ENCODE peak calls at places on chromosomes 3 and 15, in four cellular contexts. N, W, K and P are unnamed samples.

GRCh38 chr3:44114142-44114541 is 127.5 kb upstream of the TOPAZ1 start:
- DNase-seq in N (peak; percentile 13), W (peak; percentile 76), K (peak; percentile 89), P (no peak)

GRCh38 chr3:102360211-102360610 is 74.6 kb upstream of the ZPLD1 start:
- DNase-seq in N (no peak), W (no peak), K (no peak), P (no peak)

GRCh38 chr15:67824900-67825879 is at the start of gene SKOR1:
- DNase-seq in N (no peak), W (no peak), K (peak; percentile 79), P (peak; percentile 46)

GRCh38 chr3:134291300-134292254 is 40.9 kb upstream of the RYK start:
- DNase-seq in N (no peak), W (no peak), K (peak; percentile 26), P (no peak)

GRCh38 chr15:70327328-70328136 is 229.8 kb upstream of the TLE3 start:
- DNase-seq in N (no peak), W (no peak), K (peak; percentile 39), P (no peak)

GRCh38 chr3:10248984-10249748 is 907 bp downstream of the TATDN2 start:
- DNase-seq in N (no peak), W (peak; percentile 66), K (peak; percentile 68), P (peak; percentile 14)

GRCh38 chr3:72977463-72977862 is 19.1 kb upstream of the PPP4R2 start:
- DNase-seq in N (no peak), W (no peak), K (no peak), P (no peak)

GRCh38 chr3:55066406-55067128 is 138.7 kb upstream of the LRTM1 start:
- DNase-seq in N (no peak), W (no peak), K (no peak), P (no peak)

GRCh38 chr3:112013058-112013783 is 14.5 kb downstream of the TAGLN3 start:
- DNase-seq in N (peak; percentile 49), W (peak; percentile 36), K (peak; percentile 67), P (peak; percentile 56)

GRCh38 chr3:63492464-63492863 is 160.0 kb upstream of the SNTN start:
- DNase-seq in N (no peak), W (no peak), K (no peak), P (no peak)

GRCh38 chr3:197458179-197458707 is 97.5 kb downstream of the BDH1 start:
- DNase-seq in N (peak; percentile 80), W (no peak), K (no peak), P (peak; percentile 65)

GRCh38 chr3:139301183-139301582 is 42.6 kb upstream of the MRPS22 start:
- DNase-seq in N (peak; percentile 29), W (no peak), K (no peak), P (no peak)

GRCh38 chr3:55159016-55159415 is 231.2 kb upstream of the LRTM1 start:
- DNase-seq in N (no peak), W (no peak), K (no peak), P (no peak)

DNA sequence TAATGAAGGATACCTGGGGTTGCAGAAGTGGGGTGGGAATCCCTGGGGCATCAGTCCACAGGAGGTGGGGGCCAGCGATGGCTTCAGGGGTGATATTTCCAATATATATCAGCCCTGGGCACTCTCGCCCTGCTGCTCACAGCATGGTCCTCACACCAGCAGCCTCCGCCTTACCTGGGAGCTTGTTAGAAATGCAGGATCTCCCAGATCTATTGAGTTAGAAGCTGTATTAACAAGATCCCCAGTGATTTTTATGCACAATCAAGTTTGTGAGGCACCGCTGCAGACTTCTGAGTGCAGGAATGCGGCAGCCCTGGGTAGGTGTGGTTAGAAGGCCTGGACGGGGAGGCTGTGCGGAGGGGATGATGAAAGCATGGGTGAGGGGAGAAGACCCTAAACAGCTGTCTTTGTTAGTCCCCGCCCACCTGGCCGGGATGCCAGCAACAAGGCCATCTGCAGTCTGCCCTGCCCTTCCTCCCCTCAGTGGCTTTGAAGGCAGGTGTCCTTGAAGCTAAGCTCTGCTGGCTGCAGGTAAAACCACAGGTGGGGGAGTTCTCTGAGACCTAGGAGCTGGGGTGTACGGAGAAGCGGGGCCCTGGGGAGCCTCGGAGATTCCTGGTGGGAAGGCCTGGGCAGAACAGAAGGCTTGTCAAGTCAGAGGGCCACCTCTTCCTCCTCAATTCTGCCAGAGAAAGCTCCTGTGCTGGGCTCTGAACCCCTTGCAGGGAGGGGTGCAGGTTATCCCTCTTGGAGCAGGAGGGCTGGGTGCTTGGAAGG is 11.4 kb downstream of the FAM107A start:
- DNase-seq in N (no peak), W (no peak), K (peak; percentile 72), P (no peak)
- TF ChIP-seq JUN in N (no peak), W (no peak), K (no peak), P (no peak)

DNA sequence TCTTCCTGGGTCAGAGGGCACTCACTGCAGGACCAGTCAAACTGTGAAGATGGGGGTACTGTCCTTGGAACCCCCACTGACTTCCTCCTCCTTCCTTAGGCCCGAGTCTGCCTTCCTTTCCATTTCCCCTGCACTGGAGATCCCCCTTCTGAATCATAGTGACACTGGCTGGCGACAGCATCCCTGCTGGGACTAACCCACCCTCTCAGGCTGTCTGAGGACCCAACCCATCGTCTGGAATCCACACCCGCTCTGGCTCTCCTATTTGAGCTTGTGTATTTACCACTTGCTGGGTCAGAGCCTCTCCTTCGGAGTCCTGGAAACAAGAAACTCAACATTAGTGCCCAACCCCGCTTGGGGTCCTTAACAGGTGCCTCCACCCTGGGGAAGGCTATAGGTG is 21.2 kb downstream of the TMEM40 start:
- DNase-seq in N (no peak), W (no peak), K (no peak), P (no peak)
- H3K4me3 ChIP-seq in N (no peak overlapping the region), W (no peak overlapping the region), K (no peak overlapping the region), P (no peak overlapping the region)

DNA sequence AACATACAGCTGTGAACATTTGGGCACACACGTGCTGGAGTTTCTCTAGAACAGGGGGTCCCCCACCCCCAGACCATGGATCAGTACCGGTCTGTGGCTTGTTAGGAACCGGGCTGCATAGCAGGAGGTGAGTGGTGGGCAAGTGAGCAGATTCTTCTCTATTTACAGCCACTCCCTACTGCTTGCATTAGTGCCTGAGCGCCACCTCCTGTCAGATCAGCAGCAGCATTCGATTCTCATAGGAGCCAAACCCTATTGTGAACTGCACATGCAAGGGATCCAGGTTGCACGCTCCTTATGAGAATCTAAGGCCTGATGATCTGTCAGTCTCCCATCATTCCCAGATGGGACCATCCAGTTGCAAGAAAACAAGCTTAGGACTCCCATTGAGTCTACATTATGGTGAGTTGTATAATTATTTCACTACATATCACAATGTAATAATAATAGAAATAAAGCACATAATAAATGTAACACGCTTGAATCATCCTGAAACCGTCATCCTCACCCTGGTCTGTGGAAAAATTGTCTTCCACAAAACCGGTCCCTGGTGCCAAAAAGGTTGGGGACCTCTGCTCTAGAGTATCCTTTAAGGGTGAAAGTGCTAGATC is 25.8 kb downstream of the CHRM5 start:
- DNase-seq in N (peak; percentile 45), W (no peak), K (peak; percentile 60), P (no peak)
- TF ChIP-seq JUN in N (no peak), W (no peak), K (no peak), P (no peak)

DNA sequence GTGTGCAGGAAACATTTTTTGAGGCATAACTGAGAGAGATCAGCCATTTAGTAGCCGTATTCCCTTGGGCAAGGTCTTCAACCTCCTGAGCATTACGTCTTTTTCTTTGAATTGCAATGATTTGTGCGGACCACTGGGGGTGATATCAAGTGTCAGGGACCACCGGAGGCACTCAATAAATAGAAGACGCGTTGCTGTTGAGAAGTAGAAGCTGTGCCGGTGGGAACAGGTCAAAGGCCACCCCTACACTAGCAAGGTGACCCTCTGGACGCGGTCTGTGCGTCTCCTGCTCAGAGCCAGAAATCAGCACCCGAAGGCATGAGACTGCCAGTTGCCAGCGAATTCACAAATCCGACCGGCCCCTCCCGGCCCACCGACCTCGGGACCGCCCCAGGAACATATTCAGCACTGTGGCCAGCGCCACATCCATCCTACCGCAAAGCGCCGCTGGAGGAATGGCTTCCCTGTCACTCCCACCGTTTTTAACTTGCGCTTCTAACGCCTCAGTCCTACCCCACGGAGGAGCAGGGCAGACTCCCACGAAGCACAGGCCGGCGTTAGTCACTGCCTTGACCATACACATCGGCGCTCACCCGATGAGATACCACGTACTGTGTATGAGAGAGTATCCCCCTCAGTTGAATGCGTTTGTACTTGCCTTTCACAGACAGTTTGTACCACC is 1.4 kb upstream of the GHSR start:
- DNase-seq in N (no peak), W (peak; percentile 28), K (peak; percentile 84), P (no peak)
- H3K4me3 ChIP-seq in N (no peak overlapping the region), W (no peak overlapping the region), K (peak overlapping the region; percentile 4), P (no peak overlapping the region)

DNA sequence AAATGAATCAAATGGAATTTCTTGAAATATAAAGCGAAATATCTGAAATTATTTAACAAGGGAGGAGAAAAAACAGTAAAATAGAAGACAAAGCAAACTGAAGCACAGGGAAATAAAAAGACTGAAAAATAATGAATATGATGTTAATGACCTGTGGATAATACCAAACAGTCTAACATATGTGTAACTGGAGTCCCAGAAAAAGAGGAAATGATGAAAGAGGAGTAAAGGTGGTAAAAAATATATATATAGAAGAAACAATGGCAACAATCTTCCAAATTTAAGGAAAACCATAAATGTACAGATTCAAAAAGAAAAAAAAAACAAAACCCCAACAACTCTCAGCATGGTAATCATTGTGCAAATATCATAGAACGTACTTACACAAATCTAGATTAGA is 21.2 kb downstream of the UBE3A start:
- DNase-seq in N (no peak), W (no peak), K (no peak), P (no peak)
- TF ChIP-seq JUN in N (no peak), W (no peak), K (no peak), P (no peak)